ENCODE peak calls at places on chromosomes 3 and 15, in ten cellular contexts. C, N, F, O, Z, I, U, D, M and S are unnamed samples.
A peak's percentile ranks its signal among the peaks of the same experiment; 100 is the strongest.

GRCh38 chr3:37028329-37028728 is 35.0 kb downstream of the MLH1 start:
- DNase-seq in O (no peak), M (no peak), Z (peak; percentile 72), N (no peak), I (peak; percentile 71), U (no peak), C (no peak), D (no peak), F (no peak), S (peak; percentile 75)

GRCh38 chr15:37995461-37996347 is 61.3 kb downstream of the TMCO5A start:
- DNase-seq in U (peak; percentile 44), C (no peak), O (no peak), Z (no peak), I (peak; percentile 63), F (no peak), D (no peak), M (no peak), N (no peak), S (no peak)

GRCh38 chr15:65416845-65417416 is 5.8 kb downstream of the IGDCC4 start:
- DNase-seq in F (no peak), U (no peak), I (no peak), M (no peak), C (no peak), O (no peak), D (no peak), N (no peak), Z (peak; percentile 55), S (no peak)

GRCh38 chr3:132343018-132343612 is 25.9 kb downstream of the ACP3 start:
- DNase-seq in I (peak; percentile 70), N (peak; percentile 59), D (no peak), M (no peak), U (peak; percentile 13), C (no peak), F (peak; percentile 0), Z (peak; percentile 28), O (peak; percentile 40), S (peak; percentile 73)

GRCh38 chr15:83062768-83063180 is 4.3 kb downstream of the BTBD1 start:
- DNase-seq in O (no peak), C (no peak), D (no peak), Z (no peak), N (no peak), I (no peak), M (no peak), F (no peak), U (no peak), S (no peak)

GRCh38 chr3:53694051-53694450 is 152.2 kb downstream of the CHDH start:
- DNase-seq in N (no peak), F (no peak), U (no peak), O (no peak), C (no peak), D (no peak), Z (no peak), I (no peak), M (no peak), S (no peak)

GRCh38 chr3:45906681-45907220 is 20.4 kb downstream of the CCR9 start:
- DNase-seq in M (no peak), F (no peak), N (no peak), C (no peak), D (no peak), Z (no peak), I (peak; percentile 64), U (peak; percentile 24), O (no peak), S (no peak)

GRCh38 chr15:68637755-68638405 is 59.1 kb downstream of the CORO2B start:
- DNase-seq in O (no peak), F (no peak), U (no peak), C (peak; percentile 71), Z (peak; percentile 71), N (peak; percentile 6), D (no peak), I (no peak), M (no peak), S (peak; percentile 48)

GRCh38 chr3:112120485-112120836 is 12.6 kb downstream of the GCSAM start:
- DNase-seq in Z (no peak), F (no peak), D (no peak), M (no peak), C (no peak), U (no peak), N (no peak), O (no peak), I (no peak), S (no peak)

GRCh38 chr3:39150170-39150802 is 3.1 kb downstream of the CSRNP1 start:
- DNase-seq in U (no peak), F (no peak), D (no peak), Z (no peak), I (no peak), M (no peak), N (peak; percentile 21), O (no peak), C (no peak), S (no peak)

GRCh38 chr3:42850263-42850662 is 25.4 kb downstream of the CYP8B1 start:
- DNase-seq in F (no peak), N (no peak), Z (no peak), M (no peak), D (no peak), O (no peak), I (no peak), U (no peak), C (no peak), S (no peak)

GRCh38 chr3:145739926-145740325 is 421.1 kb downstream of the PLOD2 start:
- DNase-seq in N (no peak), Z (no peak), U (no peak), O (no peak), I (no peak), D (no peak), C (no peak), F (no peak), M (no peak), S (no peak)

GRCh38 chr3:187165144-187165543 is 25.8 kb upstream of the RPL39L start:
- DNase-seq in U (peak; percentile 27), F (no peak), N (peak; percentile 60), M (no peak), C (no peak), Z (peak; percentile 31), O (peak; percentile 11), D (peak; percentile 7), I (peak; percentile 84), S (peak; percentile 93)

GRCh38 chr15:59140422-59141226 is 35.7 kb downstream of the CCNB2 start:
- DNase-seq in C (no peak), M (no peak), U (no peak), O (no peak), I (no peak), F (no peak), Z (no peak), N (no peak), D (no peak), S (no peak)

GRCh38 chr3:134134240-134134639 is 104.5 kb upstream of the SLCO2A1 start:
- DNase-seq in C (no peak), U (no peak), N (no peak), D (no peak), Z (no peak), I (no peak), O (no peak), M (no peak), F (no peak), S (no peak)

GRCh38 chr3:69716119-69716518 is 23.1 kb upstream of the MITF start:
- DNase-seq in I (no peak), C (no peak), N (no peak), F (no peak), M (no peak), O (no peak), U (no peak), D (no peak), Z (no peak), S (no peak)

GRCh38 chr3:166688665-166689064 is 691.4 kb downstream of the ZBBX start:
- DNase-seq in O (no peak), F (no peak), M (no peak), C (no peak), N (no peak), Z (no peak), D (no peak), I (no peak), U (no peak), S (no peak)

GRCh38 chr3:44058022-44058867 is 183.4 kb upstream of the TOPAZ1 start:
- DNase-seq in F (peak; percentile 47), I (no peak), D (peak; percentile 6), M (no peak), Z (no peak), O (no peak), U (peak; percentile 22), C (no peak), N (no peak), S (peak; percentile 3)

GRCh38 chr15:81000144-81000625 is 538 bp upstream of the TLNRD1 start:
- DNase-seq in M (no peak), D (peak; percentile 9), O (no peak), F (no peak), N (peak; percentile 18), Z (no peak), I (no peak), C (no peak), U (no peak), S (no peak)

GRCh38 chr3:126994661-126995161 is 11.8 kb downstream of the PLXNA1 start:
- DNase-seq in N (no peak), M (no peak), C (no peak), I (no peak), F (no peak), U (no peak), Z (peak; percentile 54), O (no peak), D (no peak), S (no peak)

GRCh38 chr3:58008140-58009025 is at the start of gene FLNB:
- DNase-seq in D (peak; percentile 73), N (peak; percentile 49), I (peak; percentile 85), O (no peak), U (no peak), Z (peak; percentile 78), F (peak; percentile 42), C (peak; percentile 81), M (peak; percentile 57), S (no peak)

GRCh38 chr15:94252906-94253305 is 21.5 kb downstream of the MCTP2 start:
- DNase-seq in F (no peak), C (no peak), U (no peak), O (no peak), N (no peak), I (no peak), D (no peak), M (no peak), Z (no peak), S (no peak)

GRCh38 chr3:131109156-131109555 is 82.5 kb downstream of the NEK11 start:
- DNase-seq in N (no peak), C (no peak), I (no peak), O (no peak), Z (no peak), M (no peak), U (no peak), D (no peak), F (no peak), S (no peak)

GRCh38 chr3:31275583-31275982 is 257.1 kb upstream of the STT3B start:
- DNase-seq in F (no peak), N (no peak), U (no peak), C (no peak), M (no peak), D (no peak), I (no peak), Z (no peak), O (no peak), S (no peak)

GRCh38 chr3:13644341-13645082 is 95.6 kb downstream of the FBLN2 start:
- DNase-seq in I (no peak), F (no peak), C (no peak), Z (no peak), M (no peak), O (no peak), U (no peak), D (no peak), N (no peak), S (no peak)

GRCh38 chr3:150925751-150926201 is 20.5 kb upstream of the MINDY4B start:
- DNase-seq in O (no peak), M (no peak), C (no peak), U (no peak), D (peak; percentile 40), F (peak; percentile 2), I (peak; percentile 79), Z (peak; percentile 31), N (peak; percentile 33), S (no peak)

GRCh38 chr15:90624278-90624930 is 92.7 kb upstream of the BLM start:
- DNase-seq in O (no peak), C (no peak), I (no peak), U (no peak), N (no peak), D (no peak), M (no peak), F (no peak), Z (no peak), S (no peak)

GRCh38 chr3:110070539-110070916 is 733.2 kb upstream of the DPPA4 start:
- DNase-seq in F (no peak), Z (no peak), O (no peak), D (no peak), I (no peak), U (no peak), C (no peak), M (no peak), N (no peak), S (no peak)